ENCODE peak calls at places on chromosomes 7 and 10, in four cellular contexts. One of them, this sample, is unnamed.

GRCh38 chr7:147611402-147611801 is 979.2 kb upstream of the C7orf33 start:
- DNase-seq in SW 1271: no peak
- DNase-seq in activated CD8-positive, alpha-beta T cell treated with anti-CD3 and anti-CD28 coated beads, Interleukin-2, amount 10 ng/mL, durations not matched to agents 7 days and 5 days: no peak
- DNase-seq in islet precursor cell: no peak
- DNase-seq in this sample: no peak

GRCh38 chr10:124946945-124947344 is 5.0 kb downstream of the ZRANB1 start:
- DNase-seq in SW 1271: no peak
- DNase-seq in activated CD8-positive, alpha-beta T cell treated with anti-CD3 and anti-CD28 coated beads, Interleukin-2, amount 10 ng/mL, durations not matched to agents 7 days and 5 days: no peak
- DNase-seq in islet precursor cell: no peak
- DNase-seq in this sample: peak; percentile 78

GRCh38 chr7:155489862-155490696 is 32.1 kb downstream of the EN2 start:
- DNase-seq in SW 1271: no peak
- DNase-seq in activated CD8-positive, alpha-beta T cell treated with anti-CD3 and anti-CD28 coated beads, Interleukin-2, amount 10 ng/mL, durations not matched to agents 7 days and 5 days: no peak
- DNase-seq in islet precursor cell: no peak
- DNase-seq in this sample: no peak

GRCh38 chr10:103861501-103861900 is 6.1 kb upstream of the SH3PXD2A start:
- DNase-seq in SW 1271: no peak
- DNase-seq in activated CD8-positive, alpha-beta T cell treated with anti-CD3 and anti-CD28 coated beads, Interleukin-2, amount 10 ng/mL, durations not matched to agents 7 days and 5 days: no peak
- DNase-seq in islet precursor cell: no peak
- DNase-seq in this sample: no peak

GRCh38 chr10:120735773-120736371 is 115.3 kb upstream of the WDR11 start:
- DNase-seq in SW 1271: peak; percentile 28
- DNase-seq in activated CD8-positive, alpha-beta T cell treated with anti-CD3 and anti-CD28 coated beads, Interleukin-2, amount 10 ng/mL, durations not matched to agents 7 days and 5 days: no peak
- DNase-seq in islet precursor cell: no peak
- DNase-seq in this sample: no peak

GRCh38 chr10:44946201-44946600 is 13.4 kb upstream of the RASSF4 start:
- DNase-seq in SW 1271: no peak
- DNase-seq in activated CD8-positive, alpha-beta T cell treated with anti-CD3 and anti-CD28 coated beads, Interleukin-2, amount 10 ng/mL, durations not matched to agents 7 days and 5 days: no peak
- DNase-seq in islet precursor cell: peak; percentile 25
- DNase-seq in this sample: no peak

GRCh38 chr7:129053938-129054437 is 923 bp downstream of the TNPO3 start:
- DNase-seq in SW 1271: no peak
- DNase-seq in activated CD8-positive, alpha-beta T cell treated with anti-CD3 and anti-CD28 coated beads, Interleukin-2, amount 10 ng/mL, durations not matched to agents 7 days and 5 days: no peak
- DNase-seq in islet precursor cell: no peak
- DNase-seq in this sample: no peak

GRCh38 chr10:84352251-84352842 is 24.0 kb downstream of the CCSER2 start:
- DNase-seq in SW 1271: peak; percentile 25
- DNase-seq in activated CD8-positive, alpha-beta T cell treated with anti-CD3 and anti-CD28 coated beads, Interleukin-2, amount 10 ng/mL, durations not matched to agents 7 days and 5 days: peak; percentile 79
- DNase-seq in islet precursor cell: peak; percentile 77
- DNase-seq in this sample: no peak

GRCh38 chr10:12540341-12540781 is 191.0 kb downstream of the CAMK1D start:
- DNase-seq in SW 1271: no peak
- DNase-seq in activated CD8-positive, alpha-beta T cell treated with anti-CD3 and anti-CD28 coated beads, Interleukin-2, amount 10 ng/mL, durations not matched to agents 7 days and 5 days: no peak
- DNase-seq in islet precursor cell: no peak
- DNase-seq in this sample: peak; percentile 39

GRCh38 chr10:48236199-48236621 is 38.3 kb downstream of the FRMPD2 start:
- DNase-seq in SW 1271: no peak
- DNase-seq in activated CD8-positive, alpha-beta T cell treated with anti-CD3 and anti-CD28 coated beads, Interleukin-2, amount 10 ng/mL, durations not matched to agents 7 days and 5 days: no peak
- DNase-seq in islet precursor cell: peak; percentile 47
- DNase-seq in this sample: no peak